ENCODE peak calls at places on chromosomes 7 and 10, in six cellular contexts. One of them, this sample, is unnamed.

GRCh38 chr7:104137971-104138370 is 69.8 kb downstream of the ORC5 start:
- DNase-seq in RWPE2: no peak
- DNase-seq in AG04450: peak; percentile 29
- DNase-seq in osteocyte: no peak
- DNase-seq in CD4-positive, alpha-beta T cell: no peak
- DNase-seq in IMR-90: peak; percentile 83
- DNase-seq in this sample: no peak

GRCh38 chr7:4790516-4790991 is 15.1 kb downstream of the AP5Z1 start:
- DNase-seq in RWPE2: no peak
- DNase-seq in AG04450: no peak
- DNase-seq in osteocyte: no peak
- DNase-seq in CD4-positive, alpha-beta T cell: no peak
- DNase-seq in IMR-90: no peak
- DNase-seq in this sample: no peak

GRCh38 chr10:58508316-58508715 is 4.4 kb upstream of the BICC1 start:
- DNase-seq in RWPE2: no peak
- DNase-seq in AG04450: peak; percentile 76
- DNase-seq in osteocyte: no peak
- DNase-seq in CD4-positive, alpha-beta T cell: no peak
- DNase-seq in IMR-90: peak; percentile 92
- DNase-seq in this sample: no peak

GRCh38 chr7:3915337-3915865 is 614.3 kb downstream of the SDK1 start:
- DNase-seq in RWPE2: no peak
- DNase-seq in AG04450: no peak
- DNase-seq in osteocyte: no peak
- DNase-seq in CD4-positive, alpha-beta T cell: no peak
- DNase-seq in IMR-90: no peak
- DNase-seq in this sample: no peak

GRCh38 chr10:3757638-3758490 is 27.1 kb downstream of the KLF6 start:
- DNase-seq in RWPE2: no peak
- DNase-seq in AG04450: no peak
- DNase-seq in osteocyte: peak; percentile 66
- DNase-seq in CD4-positive, alpha-beta T cell: peak; percentile 36
- DNase-seq in IMR-90: no peak
- DNase-seq in this sample: no peak

GRCh38 chr10:132515811-132516726 is 21.5 kb upstream of the INPP5A start:
- DNase-seq in RWPE2: peak; percentile 34
- DNase-seq in AG04450: no peak
- DNase-seq in osteocyte: no peak
- DNase-seq in CD4-positive, alpha-beta T cell: no peak
- DNase-seq in IMR-90: no peak
- DNase-seq in this sample: no peak

GRCh38 chr7:84524714-84525694 is 330.4 kb upstream of the SEMA3A start:
- DNase-seq in RWPE2: no peak
- DNase-seq in AG04450: no peak
- DNase-seq in osteocyte: no peak
- DNase-seq in CD4-positive, alpha-beta T cell: no peak
- DNase-seq in IMR-90: peak; percentile 88
- DNase-seq in this sample: no peak

GRCh38 chr10:86344281-86344680 is 22.3 kb downstream of the GRID1 start:
- DNase-seq in RWPE2: peak; percentile 10
- DNase-seq in AG04450: no peak
- DNase-seq in osteocyte: no peak
- DNase-seq in CD4-positive, alpha-beta T cell: no peak
- DNase-seq in IMR-90: no peak
- DNase-seq in this sample: no peak

GRCh38 chr10:73304876-73305275 is 52.4 kb upstream of the MRPS16 start:
- DNase-seq in RWPE2: no peak
- DNase-seq in AG04450: no peak
- DNase-seq in osteocyte: no peak
- DNase-seq in CD4-positive, alpha-beta T cell: no peak
- DNase-seq in IMR-90: no peak
- DNase-seq in this sample: no peak

GRCh38 chr10:92483539-92483938 is 90.4 kb downstream of the IDE start:
- DNase-seq in RWPE2: no peak
- DNase-seq in AG04450: no peak
- DNase-seq in osteocyte: no peak
- DNase-seq in CD4-positive, alpha-beta T cell: no peak
- DNase-seq in IMR-90: no peak
- DNase-seq in this sample: no peak

GRCh38 chr7:18995811-18996400 is 121.5 kb downstream of the TWIST1 start:
- DNase-seq in RWPE2: no peak
- DNase-seq in AG04450: no peak
- DNase-seq in osteocyte: no peak
- DNase-seq in CD4-positive, alpha-beta T cell: no peak
- DNase-seq in IMR-90: peak; percentile 8
- DNase-seq in this sample: no peak

GRCh38 chr10:18822156-18822555 is 162.9 kb downstream of the ARL5B start:
- DNase-seq in RWPE2: no peak
- DNase-seq in AG04450: peak; percentile 1
- DNase-seq in osteocyte: no peak
- DNase-seq in CD4-positive, alpha-beta T cell: no peak
- DNase-seq in IMR-90: peak; percentile 43
- DNase-seq in this sample: no peak

GRCh38 chr10:71433116-71433982 is 36.6 kb downstream of the CDH23 start:
- DNase-seq in RWPE2: peak; percentile 24
- DNase-seq in AG04450: no peak
- DNase-seq in osteocyte: peak; percentile 69
- DNase-seq in CD4-positive, alpha-beta T cell: no peak
- DNase-seq in IMR-90: no peak
- DNase-seq in this sample: peak; percentile 36

GRCh38 chr10:71433983-71434744 is 37.4 kb downstream of the CDH23 start:
- DNase-seq in RWPE2: peak; percentile 34
- DNase-seq in AG04450: no peak
- DNase-seq in osteocyte: peak; percentile 66
- DNase-seq in CD4-positive, alpha-beta T cell: no peak
- DNase-seq in IMR-90: no peak
- DNase-seq in this sample: peak; percentile 26

GRCh38 chr10:71431216-71431944 is 34.7 kb downstream of the CDH23 start:
- DNase-seq in RWPE2: peak; percentile 24
- DNase-seq in AG04450: no peak
- DNase-seq in osteocyte: peak; percentile 77
- DNase-seq in CD4-positive, alpha-beta T cell: no peak
- DNase-seq in IMR-90: no peak
- DNase-seq in this sample: no peak

GRCh38 chr10:71429929-71430328 is 33.2 kb downstream of the CDH23 start:
- DNase-seq in RWPE2: peak; percentile 16
- DNase-seq in AG04450: no peak
- DNase-seq in osteocyte: peak; percentile 59
- DNase-seq in CD4-positive, alpha-beta T cell: no peak
- DNase-seq in IMR-90: no peak
- DNase-seq in this sample: no peak

GRCh38 chr10:71431945-71432905 is 35.5 kb downstream of the CDH23 start:
- DNase-seq in RWPE2: peak; percentile 30
- DNase-seq in AG04450: no peak
- DNase-seq in osteocyte: peak; percentile 73
- DNase-seq in CD4-positive, alpha-beta T cell: no peak
- DNase-seq in IMR-90: no peak
- DNase-seq in this sample: no peak
- TF ChIP-seq CTCF in RWPE2: peak; percentile 11
- TF ChIP-seq CTCF in AG04450: no peak
- TF ChIP-seq CTCF in osteocyte: no peak
- TF ChIP-seq CTCF in CD4-positive, alpha-beta T cell: no peak
- TF ChIP-seq CTCF in IMR-90: no peak
- TF ChIP-seq CTCF in this sample: no peak

GRCh38 chr10:126216221-126216701 is 172.0 kb downstream of the ADAM12 start:
- DNase-seq in RWPE2: no peak
- DNase-seq in AG04450: no peak
- DNase-seq in osteocyte: no peak
- DNase-seq in CD4-positive, alpha-beta T cell: no peak
- DNase-seq in IMR-90: peak; percentile 28
- DNase-seq in this sample: no peak
- TF ChIP-seq CTCF in RWPE2: no peak
- TF ChIP-seq CTCF in AG04450: no peak
- TF ChIP-seq CTCF in osteocyte: no peak
- TF ChIP-seq CTCF in CD4-positive, alpha-beta T cell: no peak
- TF ChIP-seq CTCF in IMR-90: no peak
- TF ChIP-seq CTCF in this sample: no peak

GRCh38 chr7:22853138-22853537 is 30.5 kb upstream of the TOMM7 start:
- DNase-seq in RWPE2: no peak
- DNase-seq in AG04450: no peak
- DNase-seq in osteocyte: no peak
- DNase-seq in CD4-positive, alpha-beta T cell: no peak
- DNase-seq in IMR-90: no peak
- DNase-seq in this sample: no peak

GRCh38 chr7:22856437-22856836 is 33.8 kb upstream of the TOMM7 start:
- DNase-seq in RWPE2: no peak
- DNase-seq in AG04450: no peak
- DNase-seq in osteocyte: no peak
- DNase-seq in CD4-positive, alpha-beta T cell: no peak
- DNase-seq in IMR-90: no peak
- DNase-seq in this sample: no peak

GRCh38 chr7:22853674-22854157 is 31.1 kb upstream of the TOMM7 start:
- DNase-seq in RWPE2: no peak
- DNase-seq in AG04450: no peak
- DNase-seq in osteocyte: no peak
- DNase-seq in CD4-positive, alpha-beta T cell: peak; percentile 68
- DNase-seq in IMR-90: no peak
- DNase-seq in this sample: no peak

GRCh38 chr7:22855049-22855392 is 32.4 kb upstream of the TOMM7 start:
- DNase-seq in RWPE2: no peak
- DNase-seq in AG04450: no peak
- DNase-seq in osteocyte: no peak
- DNase-seq in CD4-positive, alpha-beta T cell: no peak
- DNase-seq in IMR-90: no peak
- DNase-seq in this sample: no peak

DNA sequence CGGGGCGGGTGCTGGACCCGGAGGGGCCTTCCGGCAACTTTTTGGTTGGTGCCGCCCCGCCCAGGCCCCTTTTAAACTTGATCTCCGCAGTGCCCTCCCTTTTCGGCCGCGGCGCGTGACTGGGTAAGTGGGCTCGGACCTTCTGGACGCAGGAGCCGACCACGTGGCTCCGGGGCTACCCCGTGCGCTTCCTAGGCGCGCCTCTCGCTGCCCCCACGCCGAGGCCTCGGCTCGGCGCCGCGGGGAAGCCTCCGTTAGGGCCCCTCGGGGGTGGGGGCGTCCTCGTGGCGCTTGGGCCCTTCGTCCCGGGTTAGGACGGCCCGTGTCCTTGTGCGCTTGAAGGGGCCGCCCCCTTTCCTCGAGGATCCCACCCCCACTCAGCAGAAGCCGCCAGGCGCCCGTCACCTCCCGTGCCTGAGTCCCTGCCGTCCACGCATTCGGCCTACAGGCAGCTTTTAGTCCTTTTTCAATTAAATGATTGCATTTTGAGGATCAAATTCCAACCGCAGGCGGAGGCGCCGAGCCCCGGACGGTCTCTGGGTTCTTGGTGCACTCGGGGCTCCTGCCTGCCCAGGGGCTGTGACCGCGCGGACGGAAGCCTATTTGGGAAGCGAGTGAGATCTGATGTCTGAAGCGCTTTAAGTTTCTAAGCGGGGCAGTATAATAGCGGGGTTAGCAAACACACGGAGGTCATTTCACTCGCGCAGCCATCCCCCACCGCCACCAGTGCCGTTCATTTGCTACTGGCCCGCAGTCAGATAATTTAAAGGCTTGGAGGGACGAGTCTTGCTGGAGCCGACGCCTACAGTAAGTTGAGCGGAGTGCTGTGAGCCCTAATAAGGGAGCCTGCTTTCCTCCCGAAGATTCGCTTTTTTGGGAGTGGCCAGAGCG is 31.8 kb upstream of the TOMM7 start:
- DNase-seq in RWPE2: peak; percentile 83
- DNase-seq in AG04450: no peak
- DNase-seq in osteocyte: peak; percentile 87
- DNase-seq in CD4-positive, alpha-beta T cell: peak; percentile 30
- DNase-seq in IMR-90: peak; percentile 89
- DNase-seq in this sample: peak; percentile 45
- TF ChIP-seq CTCF in RWPE2: peak; percentile 58
- TF ChIP-seq CTCF in AG04450: no peak
- TF ChIP-seq CTCF in osteocyte: peak; percentile 80
- TF ChIP-seq CTCF in CD4-positive, alpha-beta T cell: peak; percentile 71
- TF ChIP-seq CTCF in IMR-90: no peak
- TF ChIP-seq CTCF in this sample: peak; percentile 78

DNA sequence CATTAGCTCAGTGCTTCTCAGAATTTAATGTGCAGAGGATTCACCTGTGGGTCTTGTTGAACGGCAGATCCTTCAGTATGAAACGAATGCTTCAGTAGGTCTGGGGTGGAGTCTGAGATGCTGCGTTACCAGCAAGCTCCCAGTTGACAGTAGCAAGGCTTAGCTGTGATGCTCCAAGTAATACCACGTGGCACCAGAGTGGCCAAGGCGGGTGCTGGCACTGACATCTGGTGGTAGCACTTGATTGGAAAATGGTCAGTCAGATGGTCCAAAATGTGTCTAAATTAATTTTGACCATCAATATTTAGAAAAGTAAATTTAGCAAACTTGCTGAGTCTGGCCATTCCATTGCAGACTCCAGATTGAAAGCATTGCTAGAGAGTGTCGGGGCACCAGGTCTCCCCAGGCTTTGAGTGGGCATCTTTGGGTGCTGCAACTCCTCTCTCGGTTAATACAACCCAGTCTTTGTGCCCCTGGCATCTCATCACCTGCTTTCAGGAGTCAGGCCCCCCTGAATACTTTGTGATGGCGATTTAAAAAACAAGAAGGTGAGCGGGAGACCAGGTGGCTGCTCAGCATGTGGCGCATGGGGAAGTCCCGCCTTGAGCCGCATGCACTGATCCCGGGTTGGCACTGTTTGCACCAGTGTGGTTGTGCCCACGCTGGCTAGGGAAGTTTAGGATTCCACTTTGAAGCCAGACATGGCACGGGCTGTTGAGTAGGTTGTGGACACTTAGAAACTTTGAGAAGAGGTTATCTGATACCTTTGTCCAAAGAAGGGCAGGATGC is 130.0 kb downstream of the NT5C2 start:
- DNase-seq in RWPE2: no peak
- DNase-seq in AG04450: no peak
- DNase-seq in osteocyte: no peak
- DNase-seq in CD4-positive, alpha-beta T cell: no peak
- DNase-seq in IMR-90: no peak
- DNase-seq in this sample: no peak
- TF ChIP-seq CTCF in RWPE2: peak; percentile 31
- TF ChIP-seq CTCF in AG04450: peak; percentile 30
- TF ChIP-seq CTCF in osteocyte: peak; percentile 36
- TF ChIP-seq CTCF in CD4-positive, alpha-beta T cell: no peak
- TF ChIP-seq CTCF in IMR-90: peak; percentile 35
- TF ChIP-seq CTCF in this sample: no peak

This sample was measured in mesothelial cell of epicardium.